ENCODE peak calls at places on chromosomes 6 and 20, in five cellular contexts. L is stomach, N is H9, D is IMR-90, R is pancreas. C is an unnamed sample.

GRCh38 chr20:35005463-35005961 is 49.8 kb downstream of the MYH7B start:
- DNase-seq in L (no peak), N (no peak), D (no peak), R (peak; percentile 13), C (peak; percentile 1)

GRCh38 chr20:64000906-64001305 is 20.0 kb downstream of the PRPF6 start:
- DNase-seq in L (no peak), N (no peak), D (no peak), R (no peak), C (no peak)

GRCh38 chr20:63941282-63942060 is 14.7 kb downstream of the UCKL1 start:
- DNase-seq in L (peak; percentile 64), N (peak; percentile 98), D (no peak), R (peak; percentile 42), C (peak; percentile 63)

GRCh38 chr6:134427721-134428120 is 109.8 kb upstream of the SGK1 start:
- DNase-seq in L (no peak), N (no peak), D (no peak), R (no peak), C (no peak)

GRCh38 chr6:169253745-169254238 is at the start of gene THBS2:
- DNase-seq in L (no peak), N (no peak), D (peak; percentile 93), R (no peak), C (peak; percentile 24)

GRCh38 chr20:59836768-59837167 is 96.7 kb downstream of the SYCP2 start:
- DNase-seq in L (no peak), N (peak; percentile 23), D (no peak), R (no peak), C (no peak)

GRCh38 chr20:24650091-24650490 is 180.7 kb downstream of the SYNDIG1 start:
- DNase-seq in L (no peak), N (no peak), D (peak; percentile 89), R (no peak), C (no peak)

GRCh38 chr20:63085087-63085861 is 78.5 kb upstream of the BHLHE23 start:
- DNase-seq in L (no peak), N (peak; percentile 28), D (no peak), R (peak; percentile 8), C (no peak)

GRCh38 chr20:46905364-46906125 is 10.9 kb downstream of the EYA2 start:
- DNase-seq in L (no peak), N (no peak), D (no peak), R (no peak), C (no peak)

GRCh38 chr6:159421586-159421985 is 252.4 kb downstream of the FNDC1 start:
- DNase-seq in L (no peak), N (peak; percentile 31), D (no peak), R (no peak), C (no peak)

GRCh38 chr6:21533678-21534077 is 59.9 kb upstream of the SOX4 start:
- DNase-seq in L (no peak), N (no peak), D (peak; percentile 11), R (no peak), C (no peak)

GRCh38 chr20:63132715-63133471 is 83.0 kb downstream of the YTHDF1 start:
- DNase-seq in L (no peak), N (peak; percentile 26), D (no peak), R (no peak), C (no peak)

GRCh38 chr6:34200340-34200971 is 36.2 kb upstream of the HMGA1 start:
- DNase-seq in L (no peak), N (peak; percentile 71), D (no peak), R (no peak), C (no peak)

GRCh38 chr6:144013486-144013909 is 5.4 kb upstream of the PLAGL1 start:
- DNase-seq in L (peak; percentile 85), N (peak; percentile 70), D (peak; percentile 71), R (peak; percentile 75), C (peak; percentile 83)

GRCh38 chr20:11847827-11848226 is 69.9 kb upstream of the BTBD3 start:
- DNase-seq in L (peak; percentile 41), N (no peak), D (no peak), R (no peak), C (peak; percentile 12)

GRCh38 chr6:14876778-14877613 is 368.9 kb upstream of the JARID2 start:
- DNase-seq in L (no peak), N (no peak), D (peak; percentile 94), R (no peak), C (no peak)

DNA sequence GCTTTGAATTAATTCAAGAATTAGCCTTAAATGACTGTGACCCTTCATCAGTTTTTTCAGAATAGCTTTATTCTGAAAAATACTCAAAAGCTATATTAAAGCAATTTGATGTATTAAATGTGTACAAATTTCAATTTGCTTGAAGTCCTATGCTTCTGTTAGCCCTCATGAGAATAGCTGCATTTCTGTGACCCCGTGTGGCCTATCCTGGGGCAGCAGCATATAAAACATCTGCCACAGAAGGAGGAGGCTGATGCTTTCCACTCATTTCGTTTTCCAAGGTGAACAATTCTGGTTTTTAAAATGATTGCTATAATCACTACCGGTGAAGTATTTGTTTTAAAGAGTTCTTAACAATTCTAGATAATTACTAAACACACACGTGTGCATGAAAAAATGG is 360.3 kb downstream of the BTBD9 start:
- DNase-seq in L (no peak), N (no peak), D (no peak), R (no peak), C (no peak)
- TF ChIP-seq CTCF in L (no peak), N (peak; percentile 36), D (peak; percentile 33), R (no peak), C (no peak)

DNA sequence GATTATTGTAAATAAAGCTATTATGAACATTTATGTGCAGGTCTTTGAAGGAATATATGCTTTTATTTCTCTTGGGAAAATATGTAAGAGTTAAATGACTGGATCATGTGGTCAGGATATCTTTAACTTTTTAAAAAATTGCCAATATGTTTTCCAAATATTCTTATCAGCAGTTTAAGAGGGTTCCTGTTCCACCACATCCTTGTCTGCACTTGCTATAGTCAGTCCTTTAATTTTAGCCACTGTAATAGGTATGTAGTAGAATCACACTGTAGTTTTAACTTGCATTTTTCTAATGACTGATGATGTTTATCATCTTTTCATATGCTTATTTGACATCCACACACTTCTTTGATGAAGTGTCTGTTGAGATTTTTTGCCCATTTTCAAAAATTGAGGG is 23.6 kb upstream of the HIVEP2 start:
- DNase-seq in L (no peak), N (no peak), D (no peak), R (no peak), C (no peak)
- H3K4me1 ChIP-seq in L (no peaks in the 10 kb centered on the region), N (no peaks in the 10 kb centered on the region), D (no peaks in the 10 kb centered on the region), R (no peaks in the 10 kb centered on the region), C (no peaks in the 10 kb centered on the region)

DNA sequence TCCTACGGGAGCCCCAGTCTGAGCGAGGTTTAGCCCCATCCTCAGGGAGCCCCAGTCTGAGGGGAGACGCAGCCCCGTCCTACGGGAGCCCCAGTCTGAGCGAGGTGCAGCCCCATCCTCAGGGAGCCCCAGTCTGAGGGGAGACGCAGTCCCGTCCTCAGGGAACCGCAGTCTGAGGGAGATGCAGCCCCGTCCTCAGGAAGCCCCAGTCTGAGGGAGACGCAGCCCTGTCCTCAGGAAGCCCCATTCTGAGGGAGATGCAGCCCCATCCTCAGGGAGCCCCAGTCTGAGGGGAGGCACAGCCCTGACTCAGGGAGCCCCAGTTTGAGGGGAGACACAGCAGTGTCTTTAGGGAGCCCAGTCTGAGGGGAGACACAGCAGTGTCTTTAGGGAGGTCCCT is 27.9 kb downstream of the VEGFA start:
- DNase-seq in L (no peak), N (no peak), D (no peak), R (no peak), C (no peak)
- H3K27ac ChIP-seq in L (peak overlapping the region; percentile 72), N (no peak overlapping the region), D (no peak overlapping the region), R (peak overlapping the region; percentile 74), C (no peak overlapping the region)

DNA sequence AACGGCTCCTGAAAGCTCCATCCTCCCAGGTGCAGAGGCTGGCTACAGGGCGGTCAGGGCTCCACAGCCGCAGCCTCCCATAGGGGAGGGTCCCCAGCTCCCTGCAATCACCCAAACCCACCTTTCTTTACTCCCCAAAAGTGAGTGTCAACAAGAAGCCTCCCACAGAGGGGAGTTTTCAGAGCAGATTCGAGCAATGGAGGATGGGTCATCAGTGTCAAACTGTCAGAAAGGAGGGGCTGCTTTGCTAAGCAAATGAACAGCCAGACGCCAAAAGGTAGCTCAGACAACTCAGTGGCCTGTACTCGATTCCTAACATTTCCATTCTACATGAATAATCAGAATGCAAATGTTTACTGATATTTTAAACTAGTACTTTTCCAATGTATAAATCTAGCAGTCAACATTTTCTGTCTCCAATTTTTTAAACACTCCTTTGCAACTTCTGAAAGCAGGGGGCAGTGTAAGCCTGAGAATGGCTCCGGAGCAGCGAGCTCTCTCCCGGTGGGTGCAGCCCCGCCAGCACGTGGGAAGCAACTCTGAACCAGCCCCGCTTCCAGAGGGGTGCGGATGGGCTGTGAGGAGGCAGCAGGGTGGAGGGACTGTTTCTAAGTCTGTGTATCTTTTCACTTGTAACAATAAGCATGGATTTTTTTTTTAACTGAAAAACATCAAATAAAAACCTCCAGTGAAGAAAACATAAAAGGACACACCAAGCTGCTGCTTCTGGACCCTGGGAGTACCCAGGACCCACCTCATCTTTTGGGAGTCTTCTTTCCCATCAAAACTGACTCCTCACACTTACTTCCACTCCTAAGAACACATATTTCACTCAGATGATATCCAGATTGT is 54.9 kb downstream of the TAF4 start:
- DNase-seq in L (peak; percentile 51), N (peak; percentile 61), D (peak; percentile 55), R (no peak), C (peak; percentile 53)
- TF ChIP-seq CTCF in L (peak; percentile 69), N (peak; percentile 86), D (peak; percentile 88), R (peak; percentile 18), C (peak; percentile 60)

GRCh38 chr20:49397525-49397924 is 84.9 kb downstream of the KCNB1 start:
- DNase-seq in L (no peak), N (no peak), D (peak; percentile 25), R (no peak), C (no peak)

GRCh38 chr20:49398401-49399144 is 83.9 kb downstream of the KCNB1 start:
- DNase-seq in L (no peak), N (no peak), D (no peak), R (no peak), C (no peak)

GRCh38 chr20:49400904-49401303 is 81.6 kb downstream of the KCNB1 start:
- DNase-seq in L (no peak), N (no peak), D (peak; percentile 62), R (no peak), C (no peak)

GRCh38 chr20:49400410-49400809 is 82.1 kb downstream of the KCNB1 start:
- DNase-seq in L (no peak), N (no peak), D (peak; percentile 23), R (no peak), C (peak; percentile 32)

GRCh38 chr20:49399329-49399728 is 83.1 kb downstream of the KCNB1 start:
- DNase-seq in L (no peak), N (no peak), D (peak; percentile 5), R (no peak), C (no peak)
- H3K4me1 ChIP-seq in L (peaks cover 77% of the 10 kb centered on the region), N (no peaks in the 10 kb centered on the region), D (peaks cover 3% of the 10 kb centered on the region), R (no peaks in the 10 kb centered on the region), C (peaks cover 10% of the 10 kb centered on the region)

DNA sequence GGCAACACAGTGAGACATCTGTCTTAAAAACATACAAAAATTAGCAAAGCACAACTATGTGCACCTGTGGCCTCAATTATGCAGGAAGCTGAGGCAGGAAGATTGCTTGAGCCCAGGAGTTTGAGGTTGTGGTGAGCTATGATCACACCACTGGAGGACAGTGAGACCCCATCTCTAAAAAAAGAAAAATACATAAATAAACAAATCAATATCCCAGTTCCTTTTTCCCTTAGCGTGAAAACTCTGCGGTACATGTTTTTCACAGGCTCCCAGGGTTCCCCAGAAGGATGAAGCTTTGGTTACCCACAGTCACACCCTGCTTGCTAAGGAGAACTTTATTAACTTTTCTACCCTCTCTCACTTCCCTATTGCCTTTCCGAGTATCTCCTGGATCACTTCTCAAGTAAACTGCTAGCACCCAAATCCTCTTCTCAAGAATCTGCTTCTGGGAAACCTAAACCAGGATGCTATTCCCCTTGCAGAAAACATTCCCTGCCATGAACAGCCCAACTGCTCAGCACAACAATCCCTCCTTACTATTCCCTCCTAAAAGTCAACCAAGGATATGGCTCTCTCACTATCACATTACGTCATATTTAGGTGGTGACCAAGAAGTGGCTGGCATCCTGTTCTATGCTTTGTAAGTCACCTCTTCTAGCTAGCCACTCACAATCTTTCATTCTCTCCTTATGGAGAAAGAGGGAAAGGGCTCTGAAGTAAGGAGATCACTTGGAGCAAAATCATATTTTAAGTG is 122.4 kb downstream of the IPCEF1 start:
- DNase-seq in L (no peak), N (no peak), D (no peak), R (no peak), C (no peak)
- H3K27ac ChIP-seq in L (no peak overlapping the region), N (no peak overlapping the region), D (no peak overlapping the region), R (no peak overlapping the region), C (no peak overlapping the region)